ENCODE peak calls at places on chromosomes 13 and 19, in ten cellular contexts. X is heart right ventricle; V is effector memory CD4-positive, alpha-beta T cell; Y is ascending aorta; S is iPS DF 6.9; B is right cardiac atrium; N is GM23248; K is thoracic aorta; W is HL-60; T is dorsolateral prefrontal cortex. L is an unnamed sample.
A peak's percentile ranks its signal among the peaks of the same experiment; 100 is the strongest.

GRCh38 chr19:35022460-35022859 is 7.8 kb upstream of the SCN1B start:
- DNase-seq in X (no peak), V (no peak), Y (no peak), S (no peak), B (no peak), N (no peak), K (no peak), W (no peak), T (no peak), L (no peak)

GRCh38 chr13:49731766-49732165 is 40.5 kb upstream of the EBPL start:
- DNase-seq in X (no peak), V (no peak), Y (no peak), S (no peak), B (no peak), N (peak; percentile 89), K (no peak), W (no peak), T (no peak), L (no peak)

GRCh38 chr19:6828698-6829633 is 56.5 kb downstream of the VAV1 start:
- DNase-seq in X (no peak), V (no peak), Y (no peak), S (peak; percentile 55), B (peak; percentile 45), N (peak; percentile 10), K (no peak), W (peak; percentile 37), T (peak; percentile 21), L (no peak)

GRCh38 chr13:97028441-97029299 is 34.4 kb upstream of the OXGR1 start:
- DNase-seq in X (no peak), V (no peak), Y (no peak), S (no peak), B (peak; percentile 73), N (peak; percentile 64), K (no peak), W (peak; percentile 44), T (no peak), L (peak; percentile 57)

GRCh38 chr13:46586766-46587509 is 34.0 kb downstream of the LRCH1 start:
- DNase-seq in X (no peak), V (no peak), Y (no peak), S (no peak), B (no peak), N (peak; percentile 28), K (no peak), W (no peak), T (no peak), L (no peak)

GRCh38 chr19:30053558-30053957 is 111.5 kb downstream of the URI1 start:
- DNase-seq in X (no peak), V (no peak), Y (no peak), S (no peak), B (no peak), N (no peak), K (no peak), W (no peak), T (no peak), L (no peak)

GRCh38 chr19:49746206-49746958 is 16.7 kb downstream of the TSKS start:
- DNase-seq in X (peak; percentile 69), V (peak; percentile 18), Y (no peak), S (peak; percentile 89), B (peak; percentile 77), N (peak; percentile 29), K (no peak), W (no peak), T (no peak), L (no peak)

GRCh38 chr19:39498262-39499081 is at the start of gene DLL3:
- DNase-seq in X (no peak), V (no peak), Y (no peak), S (no peak), B (no peak), N (peak; percentile 57), K (no peak), W (no peak), T (no peak), L (no peak)

GRCh38 chr19:7550987-7551761 is 15.7 kb downstream of the PNPLA6 start:
- DNase-seq in X (peak; percentile 69), V (no peak), Y (no peak), S (no peak), B (peak; percentile 83), N (peak; percentile 53), K (no peak), W (no peak), T (peak; percentile 80), L (no peak)

GRCh38 chr13:41960195-41960699 is 662 bp downstream of the VWA8 start:
- DNase-seq in X (no peak), V (no peak), Y (no peak), S (no peak), B (no peak), N (peak; percentile 71), K (no peak), W (no peak), T (no peak), L (peak; percentile 36)

GRCh38 chr13:30832845-30833332 is 73.2 kb upstream of the MEDAG start:
- DNase-seq in X (peak; percentile 44), V (no peak), Y (no peak), S (no peak), B (peak; percentile 73), N (peak; percentile 55), K (no peak), W (no peak), T (no peak), L (peak; percentile 83)

GRCh38 chr19:33280351-33280921 is 21.9 kb downstream of the CEBPA start:
- DNase-seq in X (no peak), V (no peak), Y (no peak), S (no peak), B (peak; percentile 28), N (no peak), K (no peak), W (peak; percentile 62), T (no peak), L (no peak)

GRCh38 chr19:39405930-39406655 is 554 bp upstream of the ZFP36 start:
- DNase-seq in X (no peak), V (peak; percentile 75), Y (no peak), S (no peak), B (peak; percentile 56), N (peak; percentile 67), K (peak; percentile 78), W (peak; percentile 74), T (no peak), L (no peak)

DNA sequence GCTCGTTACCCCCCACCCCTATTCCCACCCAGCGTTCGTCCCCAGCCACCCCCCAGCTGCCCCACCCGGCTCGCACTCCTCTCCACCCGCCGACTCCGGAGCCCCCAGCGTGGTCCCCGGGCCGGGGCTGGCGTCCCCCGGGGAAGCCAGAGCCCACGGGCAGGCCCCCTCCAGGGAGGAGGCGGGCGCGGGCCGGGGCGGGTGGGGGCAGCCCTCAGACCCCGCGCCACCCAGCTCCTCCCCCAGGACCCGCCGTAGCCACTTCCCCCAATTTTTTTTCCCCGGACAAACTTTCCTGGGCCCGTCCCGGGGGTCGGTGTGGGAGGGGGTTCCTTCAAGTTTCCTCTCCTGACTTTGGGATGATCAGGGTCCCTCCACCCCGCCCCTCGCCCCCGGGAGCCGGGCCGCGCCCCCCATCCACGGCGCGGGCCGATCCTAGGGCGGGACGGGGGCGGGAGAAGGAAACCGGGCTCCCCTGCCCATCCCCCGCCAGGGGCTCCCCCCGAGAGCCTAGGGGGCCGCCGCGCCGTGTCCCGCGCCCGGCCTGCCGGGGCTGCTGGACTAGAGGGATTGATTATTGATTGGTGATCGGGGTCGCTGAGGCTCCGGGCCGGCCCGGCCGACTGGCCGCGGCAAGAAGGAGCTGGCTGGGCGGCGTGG is 927 bp upstream of the TSHZ3 start:
- DNase-seq in X (peak; percentile 44), V (no peak), Y (no peak), S (no peak), B (peak; percentile 79), N (peak; percentile 69), K (no peak), W (no peak), T (no peak), L (peak; percentile 32)
- H3K27me3 ChIP-seq in X (peaks cover 35% of the 10 kb centered on the region), V (peaks cover 52% of the 10 kb centered on the region), Y (no peaks in the 10 kb centered on the region), S (peaks cover 35% of the 10 kb centered on the region), B (no peaks in the 10 kb centered on the region), N (no peaks in the 10 kb centered on the region), K (peaks cover 3% of the 10 kb centered on the region), W (peaks cover 36% of the 10 kb centered on the region), T (peaks cover 12% of the 10 kb centered on the region), L (no peaks in the 10 kb centered on the region)

GRCh38 chr13:113862766-113863510 is 938 bp downstream of the GAS6 start:
- DNase-seq in X (no peak), V (no peak), Y (no peak), S (no peak), B (peak; percentile 76), N (peak; percentile 72), K (no peak), W (no peak), T (no peak), L (peak; percentile 26)

GRCh38 chr13:113860579-113861432 is 3.1 kb downstream of the GAS6 start:
- DNase-seq in X (no peak), V (no peak), Y (no peak), S (no peak), B (peak; percentile 66), N (no peak), K (no peak), W (no peak), T (no peak), L (peak; percentile 42)

GRCh38 chr13:113863511-113864302 is at the start of gene GAS6:
- DNase-seq in X (peak; percentile 83), V (no peak), Y (no peak), S (no peak), B (peak; percentile 87), N (peak; percentile 76), K (no peak), W (no peak), T (peak; percentile 76), L (no peak)

GRCh38 chr13:113861433-113862030 is 2.3 kb downstream of the GAS6 start:
- DNase-seq in X (no peak), V (no peak), Y (no peak), S (no peak), B (peak; percentile 59), N (no peak), K (no peak), W (no peak), T (no peak), L (no peak)

GRCh38 chr13:113862191-113862765 is 1.6 kb downstream of the GAS6 start:
- DNase-seq in X (no peak), V (no peak), Y (no peak), S (no peak), B (peak; percentile 50), N (no peak), K (no peak), W (no peak), T (no peak), L (no peak)
- H3K4me3 ChIP-seq in X (peak overlapping the region; percentile 78), V (no peak overlapping the region), Y (peak overlapping the region; percentile 71), S (no peak overlapping the region), B (peak overlapping the region; percentile 79), N (peak overlapping the region; percentile 90), K (peak overlapping the region; percentile 85), W (no peak overlapping the region), T (peak overlapping the region; percentile 71), L (no peak overlapping the region)

DNA sequence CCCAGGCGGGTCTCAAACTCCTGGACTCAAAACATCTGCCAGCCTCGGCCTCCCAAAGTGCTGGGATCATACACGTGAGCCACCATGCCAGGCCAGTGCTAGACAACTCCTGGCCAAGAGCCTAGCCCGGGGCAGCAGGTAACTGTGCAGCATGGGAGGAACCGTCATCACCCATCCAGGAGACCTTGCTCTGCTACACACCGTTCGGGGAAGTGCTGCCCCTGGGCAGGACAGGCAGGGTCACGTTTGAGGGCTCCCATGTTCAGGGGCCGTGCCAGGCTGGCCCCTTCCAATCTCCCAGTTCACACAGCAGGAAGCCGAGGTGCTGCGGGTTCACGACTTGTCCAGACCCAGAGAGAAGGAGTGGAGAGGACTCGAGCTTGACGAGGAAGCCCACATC is 35.1 kb downstream of the NAXD start:
- DNase-seq in X (no peak), V (no peak), Y (no peak), S (no peak), B (no peak), N (no peak), K (no peak), W (no peak), T (no peak), L (peak; percentile 73)
- H3K27ac ChIP-seq in X (no peak overlapping the region), V (no peak overlapping the region), Y (no peak overlapping the region), S (no peak overlapping the region), B (no peak overlapping the region), N (no peak overlapping the region), K (no peak overlapping the region), W (no peak overlapping the region), T (no peak overlapping the region), L (no peak overlapping the region)

GRCh38 chr13:71629167-71629566 is 237.8 kb downstream of the DACH1 start:
- DNase-seq in X (no peak), V (no peak), Y (no peak), S (no peak), B (no peak), N (no peak), K (no peak), W (no peak), T (no peak), L (no peak)
- H3K27me3 ChIP-seq in X (no peaks in the 10 kb centered on the region), V (no peaks in the 10 kb centered on the region), Y (no peaks in the 10 kb centered on the region), S (no peaks in the 10 kb centered on the region), B (no peaks in the 10 kb centered on the region), N (no peaks in the 10 kb centered on the region), K (no peaks in the 10 kb centered on the region), W (no peaks in the 10 kb centered on the region), T (no peaks in the 10 kb centered on the region), L (no peaks in the 10 kb centered on the region)